ENCODE peak calls at places on chromosomes 1 and 21, in five cellular contexts. I is K562, B is A673, Q is hepatocyte, D is fibroblast of lung. F is an unnamed sample.

GRCh38 chr1:147840909-147841308 is 61.7 kb upstream of the GJA8 start:
- DNase-seq in Q (peak; percentile 19), B (peak; percentile 25), D (no peak), I (peak; percentile 61), F (peak; percentile 7)

GRCh38 chr1:184399192-184399847 is 12.5 kb downstream of the C1orf21 start:
- DNase-seq in I (no peak), B (no peak), Q (no peak), D (no peak), F (no peak)

GRCh38 chr1:52593495-52593894 is 8.7 kb upstream of the GPX7 start:
- DNase-seq in I (no peak), B (no peak), D (peak; percentile 30), Q (no peak), F (no peak)

GRCh38 chr21:28687571-28687970 is 305.1 kb downstream of the LTN1 start:
- DNase-seq in B (no peak), I (no peak), Q (peak; percentile 27), D (no peak), F (no peak)

GRCh38 chr21:35697321-35697808 is 363.0 kb downstream of the SETD4 start:
- DNase-seq in D (peak; percentile 68), B (no peak), I (peak; percentile 28), Q (peak; percentile 48), F (peak; percentile 86)

GRCh38 chr21:26849428-26850115 is 4.4 kb upstream of the ADAMTS1 start:
- DNase-seq in B (peak; percentile 74), I (peak; percentile 67), D (peak; percentile 85), Q (peak; percentile 74), F (no peak)

GRCh38 chr1:68101829-68102228 is 51.4 kb upstream of the DIRAS3 start:
- DNase-seq in D (no peak), B (no peak), Q (peak; percentile 52), I (no peak), F (no peak)

GRCh38 chr1:32927441-32927840 is 26.3 kb upstream of the TMEM54 start:
- DNase-seq in D (no peak), Q (no peak), I (no peak), B (no peak), F (no peak)

GRCh38 chr1:24825174-24825573 is 79.9 kb downstream of the CLIC4 start:
- DNase-seq in D (no peak), Q (no peak), I (no peak), B (no peak), F (no peak)

GRCh38 chr1:149849246-149849946 is 50.0 kb upstream of the BOLA1 start:
- DNase-seq in B (peak; percentile 19), I (peak; percentile 17), Q (no peak), D (peak; percentile 2), F (peak; percentile 4)

GRCh38 chr1:229192031-229192430 is 78.9 kb upstream of the RAB4A start:
- DNase-seq in B (no peak), D (peak; percentile 36), I (no peak), Q (no peak), F (no peak)

GRCh38 chr21:32515869-32516268 is 69.5 kb downstream of the TCP10L start:
- DNase-seq in B (peak; percentile 29), I (no peak), D (peak; percentile 68), Q (no peak), F (no peak)

GRCh38 chr1:109466440-109467300 is at the start of gene SYPL2:
- DNase-seq in D (peak; percentile 39), B (peak; percentile 51), I (peak; percentile 43), Q (peak; percentile 58), F (no peak)

GRCh38 chr1:161227196-161227871 is 1.5 kb downstream of the TOMM40L start:
- DNase-seq in Q (peak; percentile 91), I (peak; percentile 90), B (peak; percentile 83), D (peak; percentile 78), F (peak; percentile 84)

GRCh38 chr1:161230762-161231161 is 4.9 kb downstream of the TOMM40L start:
- DNase-seq in Q (no peak), B (no peak), D (no peak), I (no peak), F (no peak)

GRCh38 chr1:161228032-161228431 is 2.2 kb downstream of the TOMM40L start:
- DNase-seq in D (no peak), B (no peak), Q (no peak), I (no peak), F (no peak)

GRCh38 chr1:161226759-161227158 is 899 bp downstream of the TOMM40L start:
- DNase-seq in I (peak; percentile 35), Q (no peak), D (no peak), B (no peak), F (no peak)

GRCh38 chr1:161229896-161230295 is 4.0 kb downstream of the TOMM40L start:
- DNase-seq in D (no peak), Q (no peak), I (no peak), B (no peak), F (no peak)
- TF ChIP-seq CTCF in D (no peak), Q (no peak), I (peak; percentile 43), B (peak; percentile 16), F (peak; percentile 33)

DNA sequence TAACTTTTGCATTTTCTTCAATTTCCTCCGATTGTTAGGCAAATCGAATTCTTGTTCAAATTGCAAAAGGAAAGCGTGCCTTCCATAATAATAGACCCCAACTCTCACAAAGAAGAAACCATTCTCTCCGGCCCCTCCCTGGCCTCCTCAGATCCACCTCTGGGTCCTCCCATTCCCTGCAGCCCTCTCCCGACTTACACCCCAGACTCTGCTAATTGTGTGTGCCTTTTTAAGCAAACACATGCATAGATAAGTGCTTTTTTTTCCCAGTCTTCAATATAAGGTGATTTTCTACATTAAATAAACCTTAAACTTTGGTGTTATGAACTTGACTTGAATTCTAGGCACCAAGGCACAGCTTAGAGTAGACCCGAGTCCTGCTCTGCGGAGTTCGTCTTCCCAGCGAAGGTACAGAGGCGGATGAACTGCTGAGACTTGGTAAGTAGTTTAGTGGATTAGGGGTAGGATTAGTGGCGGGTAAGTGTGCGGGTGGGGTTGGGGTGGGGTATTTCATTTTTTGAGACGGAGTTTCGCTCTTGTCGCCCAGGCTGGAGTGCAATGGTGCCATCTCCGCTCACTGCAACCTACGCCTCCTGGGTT is 1.5 kb downstream of the L1TD1 start:
- DNase-seq in B (no peak), D (no peak), I (no peak), Q (no peak), F (no peak)
- TF ChIP-seq EZH2 in B (no peak), D (no peak), I (no peak), Q (no peak), F (no peak)

GRCh38 chr1:17198476-17199258 is 6.3 kb upstream of the PADI1 start:
- DNase-seq in B (no peak), Q (no peak), D (no peak), I (no peak), F (no peak)
- TF ChIP-seq CTCF in B (no peak), Q (no peak), D (no peak), I (no peak), F (no peak)

GRCh38 chr1:44409019-44409602 is 4.1 kb downstream of the RNF220 start:
- DNase-seq in I (no peak), Q (no peak), D (peak; percentile 21), B (no peak), F (no peak)
- TF ChIP-seq EZH2 in I (no peak), Q (no peak), D (peak; percentile 83), B (no peak), F (no peak)

F was measured in DND-41.